ENCODE peak calls at places on chromosomes 16 and 17, in four cellular contexts. R is astrocyte, H is mammary epithelial cell, T is HCT116. E is an unnamed sample.

GRCh38 chr16:82715833-82716232 is 89.1 kb downstream of the CDH13 start:
- DNase-seq in R (no peak), H (peak; percentile 8), T (no peak), E (no peak)

GRCh38 chr17:46772013-46772878 is 46.2 kb downstream of the WNT3 start:
- DNase-seq in R (no peak), H (peak; percentile 48), T (no peak), E (no peak)

GRCh38 chr17:48037924-48038323 is 327 bp upstream of the COPZ2 start:
- DNase-seq in R (no peak), H (no peak), T (no peak), E (no peak)

GRCh38 chr17:49219987-49220386 is 9.5 kb downstream of the ABI3 start:
- DNase-seq in R (no peak), H (no peak), T (no peak), E (no peak)

GRCh38 chr17:40362696-40363479 is 1.6 kb downstream of the GJD3 start:
- DNase-seq in R (peak; percentile 53), H (peak; percentile 68), T (peak; percentile 54), E (peak; percentile 82)

GRCh38 chr16:27318399-27319256 is 4.9 kb downstream of the IL4R start:
- DNase-seq in R (no peak), H (peak; percentile 96), T (no peak), E (peak; percentile 56)

GRCh38 chr17:33560871-33561270 is 267.8 kb upstream of the ASIC2 start:
- DNase-seq in R (no peak), H (no peak), T (no peak), E (no peak)

GRCh38 chr16:84190731-84191388 is at the start of gene ADAD2:
- DNase-seq in R (no peak), H (no peak), T (peak; percentile 37), E (no peak)

GRCh38 chr16:28304214-28304613 is 11.9 kb downstream of the SBK1 start:
- DNase-seq in R (peak; percentile 17), H (peak; percentile 15), T (no peak), E (no peak)

GRCh38 chr17:59107306-59107670 is 608 bp upstream of the TRIM37 start:
- DNase-seq in R (no peak), H (no peak), T (no peak), E (no peak)

GRCh38 chr16:56987692-56988091 is 1.7 kb upstream of the NLRC5 start:
- DNase-seq in R (no peak), H (no peak), T (no peak), E (no peak)

GRCh38 chr16:3182608-3183444 is 5.2 kb upstream of the OR1F1 start:
- DNase-seq in R (no peak), H (peak; percentile 77), T (no peak), E (no peak)

GRCh38 chr16:88535181-88535856 is 34.9 kb upstream of the ZC3H18 start:
- DNase-seq in R (no peak), H (no peak), T (no peak), E (no peak)

GRCh38 chr17:40121191-40121885 is 433 bp upstream of the MSL1 start:
- DNase-seq in R (no peak), H (peak; percentile 39), T (no peak), E (peak; percentile 51)

GRCh38 chr17:78514521-78514920 is 62.7 kb downstream of the DNAH17 start:
- DNase-seq in R (no peak), H (no peak), T (no peak), E (no peak)

GRCh38 chr17:78515480-78515879 is 61.7 kb downstream of the DNAH17 start:
- DNase-seq in R (no peak), H (no peak), T (no peak), E (no peak)

GRCh38 chr17:78512976-78513375 is 64.2 kb downstream of the DNAH17 start:
- DNase-seq in R (no peak), H (no peak), T (no peak), E (no peak)

GRCh38 chr17:78522031-78522809 is 55.0 kb downstream of the DNAH17 start:
- DNase-seq in R (no peak), H (no peak), T (no peak), E (no peak)

DNA sequence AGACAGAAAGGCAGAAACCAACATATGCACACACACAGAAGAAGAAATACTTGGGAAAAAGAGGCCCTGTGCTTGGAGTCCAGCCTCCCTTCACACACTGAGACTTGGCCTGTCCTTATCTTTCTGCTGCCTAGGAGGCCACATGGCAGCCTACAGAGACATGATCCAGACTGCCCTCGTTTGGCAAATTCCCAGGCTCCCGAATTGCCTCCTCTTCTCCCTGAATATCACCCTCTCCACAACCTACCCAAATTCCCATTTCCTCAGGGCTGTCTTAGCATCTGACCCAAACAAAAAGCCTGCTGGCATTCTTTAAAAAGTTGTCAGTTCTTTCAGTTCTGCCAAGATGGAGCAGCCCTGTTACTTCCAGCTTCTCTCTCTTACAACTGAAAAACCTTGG is 59.8 kb downstream of the DNAH17 start:
- DNase-seq in R (no peak), H (no peak), T (no peak), E (no peak)
- H2AFZ ChIP-seq in R (no peak overlapping the region), H (no peak overlapping the region), T (no peak overlapping the region), E (no peak overlapping the region)

GRCh38 chr17:72423718-72424117 is 302.9 kb downstream of the SOX9 start:
- DNase-seq in R (no peak), H (no peak), T (no peak), E (no peak)
- H3K79me2 ChIP-seq in R (peaks cover 41% of the 10 kb centered on the region), H (peaks cover 96% of the 10 kb centered on the region), T (peaks cover 33% of the 10 kb centered on the region), E (no peaks in the 10 kb centered on the region)

DNA sequence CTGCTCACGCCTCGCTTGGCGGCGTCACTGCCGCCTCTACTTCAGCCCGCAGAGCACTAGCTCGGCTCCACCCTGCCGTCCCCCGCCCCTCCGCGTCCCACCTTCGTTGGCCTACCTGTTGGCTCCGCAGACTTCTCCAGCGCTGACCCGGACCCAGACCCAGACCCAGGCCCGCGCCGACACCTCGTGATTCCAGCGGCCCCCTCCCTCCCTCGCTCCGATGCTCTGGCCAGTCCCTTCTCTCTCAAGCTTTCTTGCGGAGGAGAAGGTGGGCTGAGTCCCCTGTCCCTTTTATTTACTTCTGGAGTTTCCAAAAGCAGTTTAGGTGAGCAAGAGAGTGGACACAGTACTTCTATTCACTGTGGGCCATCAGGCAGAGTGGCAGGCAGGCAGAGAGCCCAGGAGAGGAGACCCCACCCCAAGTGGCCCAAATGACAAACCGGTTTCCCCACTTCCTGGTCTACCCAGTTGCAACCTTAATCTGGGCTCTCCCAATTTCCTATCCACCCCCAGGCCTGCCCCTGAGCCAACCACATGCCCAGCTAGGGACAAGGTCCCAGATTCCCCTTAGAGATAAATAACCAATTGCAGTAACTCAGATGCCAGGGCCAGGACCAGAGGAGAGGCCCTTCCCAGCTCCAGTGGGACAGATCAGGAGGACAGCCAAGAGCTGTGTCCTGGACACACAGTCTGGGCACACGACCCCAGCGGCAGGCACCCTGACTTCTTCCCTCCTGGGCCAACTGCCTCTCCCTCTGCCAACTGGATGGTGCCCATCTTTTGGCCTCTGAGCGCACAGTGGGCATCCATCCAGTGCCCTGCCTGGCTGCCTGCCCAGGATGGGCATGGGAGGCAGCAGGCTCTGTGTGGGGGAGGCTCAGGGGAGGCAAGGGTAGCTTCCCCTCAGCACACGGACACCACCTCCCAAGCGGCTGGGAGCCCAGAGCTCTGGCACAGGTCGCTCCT is 1.2 kb upstream of the SRCIN1 start:
- DNase-seq in R (no peak), H (no peak), T (no peak), E (no peak)
- H2AFZ ChIP-seq in R (no peak overlapping the region), H (peak overlapping the region; percentile 81), T (no peak overlapping the region), E (no peak overlapping the region)

GRCh38 chr16:85584989-85585388 is 28.1 kb upstream of the GSE1 start:
- DNase-seq in R (no peak), H (no peak), T (no peak), E (no peak)
- H3K79me2 ChIP-seq in R (peaks cover 17% of the 10 kb centered on the region), H (peaks cover 3% of the 10 kb centered on the region), T (no peaks in the 10 kb centered on the region), E (no peaks in the 10 kb centered on the region)